ENCODE peak calls at places on chromosomes 16 and 17, in eight cellular contexts. Z, K, J, S, N, Q, R and B are unnamed samples.

GRCh38 chr16:4115209-4115940 is 867 bp downstream of the ADCY9 start:
- DNase-seq in N (no peak), S (peak), J (peak), Q (peak), K (peak), R (peak), Z (peak), B (no peak)

GRCh38 chr17:66803474-66803951 is 31.4 kb upstream of the CACNG5 start:
- DNase-seq in Z (no peak), S (no peak), R (no peak), J (no peak), N (peak), Q (no peak), K (no peak), B (no peak)

GRCh38 chr17:10059684-10060211 is 138.7 kb downstream of the GAS7 start:
- DNase-seq in R (no peak), K (no peak), J (no peak), Q (no peak), N (no peak), S (peak), Z (peak), B (no peak)

GRCh38 chr16:23025692-23026305 is 123.5 kb downstream of the USP31 start:
- DNase-seq in S (peak), J (no peak), N (no peak), K (peak), R (no peak), Z (no peak), Q (no peak), B (no peak)

GRCh38 chr17:32123782-32124181 is 18.5 kb upstream of the RHOT1 start:
- DNase-seq in R (no peak), S (peak), J (no peak), K (peak), Z (peak), Q (no peak), N (no peak), B (no peak)

GRCh38 chr16:57627184-57627871 is 1.1 kb upstream of the ADGRG1 start:
- DNase-seq in Z (peak), J (peak), K (no peak), S (peak), R (no peak), Q (no peak), N (peak), B (peak)

GRCh38 chr17:36675786-36676185 is 74.4 kb downstream of the MRM1 start:
- DNase-seq in K (no peak), J (no peak), Q (no peak), S (no peak), N (no peak), Z (no peak), R (no peak), B (no peak)

GRCh38 chr16:54505479-54506247 is 219.1 kb upstream of the IRX3 start:
- DNase-seq in K (no peak), Q (peak), S (no peak), Z (no peak), J (no peak), N (no peak), R (no peak), B (no peak)

GRCh38 chr17:50170662-50171370 is 5.0 kb downstream of the SGCA start:
- DNase-seq in N (no peak), R (no peak), Z (peak), S (peak), J (no peak), Q (no peak), K (no peak), B (no peak)

GRCh38 chr17:79835953-79836951 is 3.0 kb downstream of the CBX4 start:
- DNase-seq in S (no peak), J (no peak), K (no peak), Z (no peak), Q (peak), N (peak), R (no peak), B (no peak)

GRCh38 chr17:68939195-68939594 is 16.0 kb downstream of the ABCA8 start:
- DNase-seq in K (no peak), R (no peak), J (no peak), S (no peak), Q (no peak), N (no peak), Z (no peak), B (no peak)

GRCh38 chr17:9371019-9371418 is 204.6 kb downstream of the STX8 start:
- DNase-seq in S (peak), J (peak), N (no peak), K (no peak), R (no peak), Q (peak), Z (no peak), B (peak)

GRCh38 chr17:46950997-46951621 is 27.9 kb downstream of the RPRML start:
- DNase-seq in Q (peak), S (no peak), N (no peak), R (no peak), J (no peak), Z (peak), K (peak), B (no peak)

GRCh38 chr17:7590743-7591142 is 849 bp upstream of the SOX15 start:
- DNase-seq in J (no peak), K (no peak), Z (peak), R (no peak), S (peak), N (peak), Q (no peak), B (no peak)

GRCh38 chr16:57704011-57704904 is 9.7 kb downstream of the DRC7 start:
- DNase-seq in J (no peak), N (no peak), S (no peak), R (no peak), K (peak), Z (no peak), Q (no peak), B (no peak)